ENCODE peak calls at places on chromosome 10, in eight cellular contexts. H is RWPE2, U is thoracic aorta, L is OCI-LY7, I is HL-60, T is skeletal muscle cell, G is AG04450, J is HAP-1. V is an unnamed sample.
A peak's percentile ranks its signal among the peaks of the same experiment; 100 is the strongest.

GRCh38 chr10:53846809-53847208 is 954.2 kb downstream of the PCDH15 start:
- DNase-seq in U (no peak), H (no peak), G (no peak), L (no peak), J (no peak), I (no peak), T (no peak), V (no peak)

GRCh38 chr10:8045728-8046494 is 8.6 kb upstream of the GATA3 start:
- DNase-seq in H (no peak), J (no peak), L (no peak), G (no peak), T (no peak), U (no peak), I (no peak), V (no peak)

GRCh38 chr10:115936926-115937755 is 335.9 kb downstream of the GFRA1 start:
- DNase-seq in H (no peak), U (no peak), T (no peak), I (no peak), J (no peak), G (no peak), L (no peak), V (no peak)

GRCh38 chr10:27297848-27298524 is 57.4 kb upstream of the ACBD5 start:
- DNase-seq in T (no peak), L (no peak), G (no peak), U (no peak), H (no peak), I (no peak), J (no peak), V (no peak)

GRCh38 chr10:90912176-90912575 is 8.7 kb downstream of the ANKRD1 start:
- DNase-seq in H (no peak), J (peak; percentile 88), I (no peak), L (no peak), T (no peak), U (no peak), G (no peak), V (no peak)

GRCh38 chr10:35711615-35712411 is 69.7 kb upstream of the FZD8 start:
- DNase-seq in H (no peak), G (no peak), L (no peak), I (no peak), T (no peak), J (no peak), U (no peak), V (no peak)

GRCh38 chr10:73814896-73815718 is 3.7 kb upstream of the NDST2 start:
- DNase-seq in L (peak; percentile 26), I (no peak), G (no peak), U (no peak), J (peak; percentile 16), H (no peak), T (no peak), V (no peak)

GRCh38 chr10:132714096-132714721 is 71.7 kb downstream of the NKX6-2 start:
- DNase-seq in L (no peak), T (no peak), G (no peak), I (no peak), U (no peak), J (no peak), H (peak; percentile 50), V (peak; percentile 44)

GRCh38 chr10:103638948-103639347 is 145.4 kb downstream of the NEURL1 start:
- DNase-seq in J (no peak), T (no peak), H (no peak), L (no peak), I (no peak), U (no peak), G (no peak), V (no peak)

GRCh38 chr10:101467286-101467770 is 113.4 kb downstream of the BTRC start:
- DNase-seq in I (peak; percentile 53), L (peak; percentile 74), H (no peak), T (peak; percentile 36), U (no peak), J (peak; percentile 85), G (peak; percentile 34), V (no peak)

GRCh38 chr10:132893090-132893489 is 49.3 kb downstream of the CFAP46 start:
- DNase-seq in J (no peak), I (no peak), T (peak; percentile 18), G (no peak), H (peak; percentile 27), U (no peak), L (no peak), V (peak; percentile 42)

GRCh38 chr10:7410800-7411670 is at the start of gene SFMBT2:
- DNase-seq in L (peak; percentile 77), G (peak; percentile 10), I (peak; percentile 37), T (no peak), J (peak; percentile 62), U (no peak), H (no peak), V (peak; percentile 81)

GRCh38 chr10:26706206-26706605 is 8.7 kb downstream of the PDSS1 start:
- DNase-seq in L (no peak), G (no peak), I (peak; percentile 86), U (no peak), J (no peak), H (no peak), T (no peak), V (no peak)

GRCh38 chr10:127215882-127216281 is 19.5 kb upstream of the INSYN2A start:
- DNase-seq in J (no peak), T (no peak), H (no peak), U (no peak), G (no peak), I (no peak), L (no peak), V (no peak)

GRCh38 chr10:17882557-17882956 is 69.2 kb upstream of the SLC39A12 start:
- DNase-seq in J (no peak), I (no peak), L (no peak), U (no peak), G (no peak), T (peak; percentile 75), H (no peak), V (no peak)

GRCh38 chr10:34618611-34619010 is 196.5 kb downstream of the PARD3 start:
- DNase-seq in G (no peak), I (no peak), L (no peak), U (no peak), H (no peak), T (no peak), J (no peak), V (no peak)

GRCh38 chr10:132185601-132186487 is 904 bp upstream of the DPYSL4 start:
- DNase-seq in I (no peak), T (no peak), U (no peak), H (no peak), G (no peak), L (no peak), J (no peak), V (no peak)

GRCh38 chr10:80289451-80290287 is at the start of gene MAT1A:
- DNase-seq in H (no peak), J (peak; percentile 4), L (no peak), G (no peak), U (no peak), T (no peak), I (no peak), V (no peak)

GRCh38 chr10:94963901-94964300 is 25.4 kb downstream of the CYP2C9 start:
- DNase-seq in L (peak; percentile 25), J (peak; percentile 32), H (no peak), I (peak; percentile 8), U (no peak), T (peak; percentile 2), G (no peak), V (no peak)

GRCh38 chr10:112728997-112729396 is 221.1 kb upstream of the TCF7L2 start:
- DNase-seq in I (no peak), H (no peak), T (no peak), L (no peak), J (no peak), G (no peak), U (no peak), V (no peak)

GRCh38 chr10:5071411-5072198 is 22.6 kb upstream of the AKR1C3 start:
- DNase-seq in I (no peak), T (peak; percentile 96), U (peak; percentile 49), L (no peak), G (peak; percentile 26), J (peak; percentile 65), H (no peak), V (peak; percentile 84)

GRCh38 chr10:12588091-12588850 is 238.9 kb downstream of the CAMK1D start:
- DNase-seq in L (no peak), U (no peak), H (no peak), I (no peak), G (no peak), T (no peak), J (no peak), V (no peak)

GRCh38 chr10:85916192-85916747 is 450.3 kb downstream of the GRID1 start:
- DNase-seq in I (no peak), H (no peak), L (no peak), G (no peak), J (no peak), U (no peak), T (no peak), V (no peak)

GRCh38 chr10:68329506-68329861 is 2.4 kb upstream of the HNRNPH3 start:
- DNase-seq in I (no peak), L (no peak), G (no peak), U (no peak), T (no peak), J (no peak), H (no peak), V (no peak)
- H3K4me3 ChIP-seq in I (no peak overlapping the region), L (no peak overlapping the region), G (no peak overlapping the region), U (no peak overlapping the region), T (no peak overlapping the region), J (no peak overlapping the region), H (no peak overlapping the region), V (no peak overlapping the region)

GRCh38 chr10:67288688-67289410 is 363.0 kb downstream of the LRRTM3 start:
- DNase-seq in H (no peak), U (no peak), I (no peak), J (no peak), T (no peak), L (no peak), G (no peak), V (no peak)
- H3K4me3 ChIP-seq in H (no peak overlapping the region), U (no peak overlapping the region), I (no peak overlapping the region), J (no peak overlapping the region), T (no peak overlapping the region), L (no peak overlapping the region), G (no peak overlapping the region), V (no peak overlapping the region)

DNA sequence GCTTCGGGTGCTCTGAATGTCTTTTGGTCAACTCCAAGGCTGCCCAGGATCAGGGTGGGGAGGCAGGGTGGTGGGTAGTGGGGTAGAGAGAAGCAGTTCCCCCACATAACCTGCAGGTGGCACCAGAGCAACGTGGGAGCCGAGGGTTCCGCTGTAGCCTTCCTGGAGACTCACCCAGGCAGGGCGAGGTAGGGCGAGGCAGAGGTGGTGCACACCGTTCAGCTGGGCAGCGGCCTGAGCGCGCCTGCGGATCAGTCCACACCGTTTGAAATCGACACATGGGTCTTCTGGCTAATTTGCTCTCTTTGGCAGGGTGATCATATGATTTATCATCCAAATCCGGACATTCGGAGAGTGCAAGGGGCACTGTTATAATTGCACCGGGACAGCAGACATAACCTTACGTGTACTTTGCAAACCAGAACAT is 41.4 kb upstream of the MAP3K8 start:
- DNase-seq in H (no peak), T (no peak), I (peak; percentile 84), U (peak; percentile 22), J (peak; percentile 60), G (peak; percentile 15), L (peak; percentile 74), V (peak; percentile 76)
- H3K4me3 ChIP-seq in H (no peak overlapping the region), T (no peak overlapping the region), I (no peak overlapping the region), U (peak overlapping the region; percentile 49), J (no peak overlapping the region), G (peak overlapping the region; percentile 7), L (no peak overlapping the region), V (peak overlapping the region; percentile 20)

DNA sequence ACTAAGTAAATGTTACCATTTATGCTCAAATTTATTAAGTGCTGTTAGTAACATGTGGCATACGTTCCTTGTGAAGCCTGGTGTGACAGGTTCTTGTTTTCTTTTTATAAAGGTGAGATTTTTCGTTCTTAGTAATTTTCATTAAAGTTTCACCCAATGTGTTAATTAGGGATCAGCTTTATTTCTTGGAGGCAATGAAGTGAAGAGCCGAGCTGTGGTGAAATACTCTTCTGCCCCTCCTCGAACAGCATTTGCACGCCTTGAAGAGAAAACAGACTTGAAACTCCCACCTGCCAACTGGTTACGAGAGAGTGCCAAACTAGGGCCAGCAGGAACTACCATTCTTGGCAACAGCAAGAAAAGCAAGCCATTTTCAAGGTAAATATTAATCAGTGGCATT is 1.5 kb downstream of the EDRF1 start:
- DNase-seq in J (no peak), I (no peak), H (no peak), U (no peak), G (no peak), L (peak; percentile 89), T (no peak), V (no peak)
- H3K4me3 ChIP-seq in J (no peak overlapping the region), I (no peak overlapping the region), H (peak overlapping the region; percentile 74), U (no peak overlapping the region), G (peak overlapping the region; percentile 97), L (peak overlapping the region; percentile 91), T (no peak overlapping the region), V (no peak overlapping the region)